ENCODE peak calls at places on chromosomes 5 and 9, in seven cellular contexts. P, J, G, A, R, Q and Z are unnamed samples.

GRCh38 chr9:95570150-95570549 is 53.4 kb upstream of the PTCH1 start:
- DNase-seq in P (no peak), Q (no peak), A (no peak), J (no peak), G (no peak), R (no peak), Z (no peak)

GRCh38 chr9:90827181-90827866 is 25.7 kb downstream of the SYK start:
- DNase-seq in J (no peak), Q (no peak), R (no peak), G (no peak), A (no peak), P (no peak), Z (no peak)

GRCh38 chr9:35035851-35036701 is 36.3 kb downstream of the VCP start:
- DNase-seq in R (no peak), J (peak), G (no peak), Q (no peak), P (no peak), A (no peak), Z (peak)

GRCh38 chr5:139149477-139150199 is 48.5 kb downstream of the SIL1 start:
- DNase-seq in A (no peak), R (no peak), J (no peak), P (no peak), G (no peak), Q (no peak), Z (no peak)

GRCh38 chr9:22044583-22044982 is 35.5 kb upstream of the CDKN2B start:
- DNase-seq in R (no peak), J (no peak), P (no peak), G (no peak), A (peak), Q (no peak), Z (no peak)

GRCh38 chr9:23821400-23822181 is 4.4 kb downstream of the ELAVL2 start:
- DNase-seq in R (no peak), J (no peak), Q (peak), P (no peak), G (peak), A (no peak), Z (no peak)

GRCh38 chr9:107229146-107229545 is 53.9 kb upstream of the RAD23B start:
- DNase-seq in J (no peak), Q (no peak), G (no peak), R (no peak), P (no peak), A (no peak), Z (no peak)

GRCh38 chr5:54638090-54638489 is 120.5 kb downstream of the SNX18 start:
- DNase-seq in P (no peak), J (no peak), A (no peak), Q (no peak), G (no peak), R (no peak), Z (no peak)

GRCh38 chr9:138123086-138123485 is 245.5 kb downstream of the CACNA1B start:
- DNase-seq in P (no peak), A (no peak), Q (no peak), G (no peak), R (no peak), J (no peak), Z (no peak)

GRCh38 chr9:79256691-79257213 is 315.0 kb upstream of the TLE4 start:
- DNase-seq in J (no peak), G (no peak), R (no peak), A (no peak), Q (no peak), P (peak), Z (no peak)

GRCh38 chr9:136021891-136022681 is 60.9 kb upstream of the UBAC1 start:
- DNase-seq in Q (peak), A (no peak), G (no peak), R (no peak), P (no peak), J (no peak), Z (peak)

GRCh38 chr5:148725675-148726074 is 71.3 kb upstream of the HTR4 start:
- DNase-seq in A (no peak), P (peak), J (no peak), Q (no peak), G (no peak), R (no peak), Z (no peak)

GRCh38 chr9:79013715-79014610 is 557.8 kb upstream of the TLE4 start:
- DNase-seq in J (no peak), R (no peak), P (no peak), A (peak), G (no peak), Q (no peak), Z (no peak)

GRCh38 chr5:10595678-10596309 is 31.9 kb downstream of the ANKRD33B start:
- DNase-seq in P (no peak), J (peak), R (no peak), A (peak), Q (no peak), G (no peak), Z (no peak)

GRCh38 chr5:132526974-132527564 is 16.3 kb downstream of the IL5 start:
- DNase-seq in A (no peak), J (no peak), G (no peak), P (no peak), R (no peak), Q (no peak), Z (no peak)

GRCh38 chr5:87572611-87573010 is 159.9 kb upstream of the CCNH start:
- DNase-seq in Q (no peak), G (no peak), A (no peak), R (no peak), P (no peak), J (no peak), Z (no peak)

GRCh38 chr5:142830241-142831018 is 60.3 kb downstream of the ARHGAP26 start:
- DNase-seq in G (no peak), R (no peak), Q (no peak), P (peak), A (no peak), J (no peak), Z (no peak)

GRCh38 chr9:134689320-134690181 is 47.9 kb downstream of the COL5A1 start:
- DNase-seq in G (no peak), J (peak), Q (no peak), R (no peak), A (no peak), P (peak), Z (no peak)

GRCh38 chr5:150780816-150781221 is 2.3 kb downstream of the SMIM3 start:
- DNase-seq in Q (peak), G (no peak), A (no peak), R (no peak), J (no peak), P (no peak), Z (no peak)

GRCh38 chr9:77440057-77440456 is 208.1 kb downstream of the GNA14 start:
- DNase-seq in Q (no peak), G (no peak), J (no peak), A (no peak), P (no peak), R (no peak), Z (no peak)

GRCh38 chr5:52468980-52469379 is 318.7 kb upstream of the ITGA1 start:
- DNase-seq in P (no peak), Q (no peak), J (no peak), R (no peak), A (no peak), G (no peak), Z (no peak)

GRCh38 chr5:137649228-137649890 is 86.5 kb downstream of the KLHL3 start:
- DNase-seq in P (peak), G (no peak), A (no peak), Q (no peak), R (no peak), J (no peak), Z (no peak)

GRCh38 chr5:79562351-79563246 is 48.7 kb upstream of the HOMER1 start:
- DNase-seq in A (no peak), R (no peak), J (no peak), Q (no peak), P (no peak), G (no peak), Z (no peak)

GRCh38 chr9:113563856-113564514 is 100.5 kb downstream of the RGS3 start:
- DNase-seq in A (no peak), J (peak), R (no peak), G (no peak), Q (peak), P (no peak), Z (no peak)

GRCh38 chr5:158435161-158435616 is 576.2 kb upstream of the CLINT1 start:
- DNase-seq in G (no peak), R (no peak), A (no peak), Q (no peak), J (peak), P (no peak), Z (peak)

GRCh38 chr5:98333921-98334320 is 439.5 kb upstream of the RGMB start:
- DNase-seq in R (no peak), G (no peak), P (no peak), Q (no peak), A (no peak), J (no peak), Z (no peak)

GRCh38 chr9:34187891-34188240 is 9.0 kb downstream of the UBAP1 start:
- DNase-seq in G (no peak), R (no peak), J (no peak), A (no peak), P (no peak), Q (no peak), Z (no peak)

GRCh38 chr9:19087601-19088000 is 15.1 kb downstream of the HAUS6 start:
- DNase-seq in Q (no peak), R (no peak), G (no peak), A (no peak), P (no peak), J (no peak), Z (no peak)

GRCh38 chr5:103444333-103445038 is 118.1 kb downstream of the NUDT12 start:
- DNase-seq in R (no peak), G (no peak), Q (peak), J (no peak), A (no peak), P (no peak), Z (no peak)

GRCh38 chr5:139648205-139649081 is at the start of gene CXXC5:
- DNase-seq in R (no peak), A (no peak), P (peak), J (peak), Q (peak), G (peak), Z (peak)